ENCODE peak calls at places on chromosomes 1 and 21, in ten cellular contexts. One of them, this sample, is unnamed.

GRCh38 chr1:157147906-157148717 is 9.9 kb upstream of the ETV3 start:
- DNase-seq in mammary epithelial cell: no peak
- DNase-seq in AG10803: peak; percentile 36
- DNase-seq in BJ: no peak
- DNase-seq in AG09309: no peak
- DNase-seq in HL-60: no peak
- DNase-seq in K562: no peak
- DNase-seq in fibroblast of pulmonary artery: peak; percentile 44
- DNase-seq in uterus: no peak
- DNase-seq in neural progenitor cell: no peak
- DNase-seq in this sample: no peak

GRCh38 chr1:51583532-51583931 is 33.4 kb upstream of the OSBPL9 start:
- DNase-seq in HL-60: no peak
- DNase-seq in fibroblast of pulmonary artery: peak; percentile 96
- DNase-seq in uterus: no peak
- DNase-seq in AG10803: peak; percentile 83
- DNase-seq in AG09309: peak; percentile 27
- DNase-seq in neural progenitor cell: no peak
- DNase-seq in BJ: no peak
- DNase-seq in mammary epithelial cell: peak; percentile 96
- DNase-seq in K562: peak; percentile 28
- DNase-seq in this sample: peak; percentile 88

GRCh38 chr21:46012154-46012553 is 30.6 kb downstream of the COL6A1 start:
- DNase-seq in mammary epithelial cell: no peak
- DNase-seq in uterus: no peak
- DNase-seq in K562: no peak
- DNase-seq in BJ: no peak
- DNase-seq in neural progenitor cell: no peak
- DNase-seq in AG10803: peak; percentile 58
- DNase-seq in HL-60: no peak
- DNase-seq in fibroblast of pulmonary artery: no peak
- DNase-seq in AG09309: no peak
- DNase-seq in this sample: no peak

GRCh38 chr1:79478728-79479373 is 472.3 kb upstream of the ADGRL4 start:
- DNase-seq in mammary epithelial cell: no peak
- DNase-seq in K562: no peak
- DNase-seq in uterus: no peak
- DNase-seq in BJ: no peak
- DNase-seq in HL-60: no peak
- DNase-seq in AG09309: no peak
- DNase-seq in AG10803: no peak
- DNase-seq in neural progenitor cell: no peak
- DNase-seq in fibroblast of pulmonary artery: no peak
- DNase-seq in this sample: no peak

GRCh38 chr1:17635276-17635675 is 95.8 kb downstream of the ARHGEF10L start:
- DNase-seq in fibroblast of pulmonary artery: no peak
- DNase-seq in AG10803: no peak
- DNase-seq in BJ: no peak
- DNase-seq in mammary epithelial cell: no peak
- DNase-seq in K562: no peak
- DNase-seq in uterus: no peak
- DNase-seq in neural progenitor cell: no peak
- DNase-seq in HL-60: no peak
- DNase-seq in AG09309: no peak
- DNase-seq in this sample: no peak

GRCh38 chr21:14995695-14996490 is 68.9 kb downstream of the NRIP1 start:
- DNase-seq in neural progenitor cell: no peak
- DNase-seq in BJ: no peak
- DNase-seq in mammary epithelial cell: peak; percentile 13
- DNase-seq in AG10803: peak; percentile 55
- DNase-seq in K562: no peak
- DNase-seq in uterus: no peak
- DNase-seq in HL-60: no peak
- DNase-seq in fibroblast of pulmonary artery: peak; percentile 82
- DNase-seq in AG09309: no peak
- DNase-seq in this sample: peak; percentile 57

GRCh38 chr1:7257225-7257624 is 472.0 kb downstream of the CAMTA1 start:
- DNase-seq in BJ: no peak
- DNase-seq in fibroblast of pulmonary artery: no peak
- DNase-seq in AG09309: no peak
- DNase-seq in neural progenitor cell: peak; percentile 47
- DNase-seq in uterus: no peak
- DNase-seq in AG10803: no peak
- DNase-seq in HL-60: no peak
- DNase-seq in K562: no peak
- DNase-seq in mammary epithelial cell: no peak
- DNase-seq in this sample: no peak

GRCh38 chr1:29380532-29380931 is 144.2 kb downstream of the PTPRU start:
- DNase-seq in K562: no peak
- DNase-seq in AG10803: peak; percentile 4
- DNase-seq in fibroblast of pulmonary artery: peak; percentile 8
- DNase-seq in AG09309: no peak
- DNase-seq in neural progenitor cell: no peak
- DNase-seq in BJ: no peak
- DNase-seq in HL-60: no peak
- DNase-seq in uterus: no peak
- DNase-seq in mammary epithelial cell: peak; percentile 89
- DNase-seq in this sample: peak; percentile 54

GRCh38 chr1:20187103-20187812 is 940 bp upstream of the PLA2G2C start:
- DNase-seq in fibroblast of pulmonary artery: no peak
- DNase-seq in K562: peak; percentile 44
- DNase-seq in BJ: no peak
- DNase-seq in mammary epithelial cell: no peak
- DNase-seq in neural progenitor cell: no peak
- DNase-seq in uterus: peak; percentile 21
- DNase-seq in AG09309: no peak
- DNase-seq in HL-60: peak; percentile 22
- DNase-seq in AG10803: no peak
- DNase-seq in this sample: no peak

GRCh38 chr21:28294046-28294445 is 698.6 kb downstream of the LTN1 start:
- DNase-seq in uterus: no peak
- DNase-seq in K562: no peak
- DNase-seq in AG10803: peak; percentile 58
- DNase-seq in AG09309: peak; percentile 59
- DNase-seq in mammary epithelial cell: peak; percentile 25
- DNase-seq in HL-60: no peak
- DNase-seq in fibroblast of pulmonary artery: peak; percentile 88
- DNase-seq in BJ: peak; percentile 41
- DNase-seq in neural progenitor cell: no peak
- DNase-seq in this sample: peak; percentile 22

GRCh38 chr1:99674115-99674514 is 28.2 kb downstream of the PALMD start:
- DNase-seq in HL-60: no peak
- DNase-seq in uterus: no peak
- DNase-seq in AG09309: no peak
- DNase-seq in K562: no peak
- DNase-seq in AG10803: no peak
- DNase-seq in neural progenitor cell: no peak
- DNase-seq in BJ: no peak
- DNase-seq in fibroblast of pulmonary artery: no peak
- DNase-seq in mammary epithelial cell: no peak
- DNase-seq in this sample: no peak

GRCh38 chr1:27960762-27961645 is 1.2 kb downstream of the XKR8 start:
- DNase-seq in AG10803: no peak
- DNase-seq in HL-60: no peak
- DNase-seq in K562: no peak
- DNase-seq in AG09309: no peak
- DNase-seq in mammary epithelial cell: peak; percentile 10
- DNase-seq in BJ: no peak
- DNase-seq in neural progenitor cell: peak; percentile 18
- DNase-seq in fibroblast of pulmonary artery: no peak
- DNase-seq in uterus: no peak
- DNase-seq in this sample: no peak

GRCh38 chr1:240998024-240998423 is 359.0 kb downstream of the RGS7 start:
- DNase-seq in AG09309: peak; percentile 16
- DNase-seq in HL-60: no peak
- DNase-seq in fibroblast of pulmonary artery: no peak
- DNase-seq in mammary epithelial cell: no peak
- DNase-seq in AG10803: peak; percentile 23
- DNase-seq in uterus: no peak
- DNase-seq in neural progenitor cell: no peak
- DNase-seq in BJ: peak; percentile 25
- DNase-seq in K562: no peak
- DNase-seq in this sample: peak; percentile 38

GRCh38 chr1:153360592-153360991 is 2.9 kb downstream of the S100A9 start:
- DNase-seq in HL-60: no peak
- DNase-seq in uterus: no peak
- DNase-seq in K562: no peak
- DNase-seq in AG10803: no peak
- DNase-seq in BJ: no peak
- DNase-seq in fibroblast of pulmonary artery: no peak
- DNase-seq in mammary epithelial cell: no peak
- DNase-seq in neural progenitor cell: no peak
- DNase-seq in AG09309: no peak
- DNase-seq in this sample: no peak

GRCh38 chr1:153358691-153358975 is 979 bp downstream of the S100A9 start:
- DNase-seq in fibroblast of pulmonary artery: no peak
- DNase-seq in HL-60: no peak
- DNase-seq in neural progenitor cell: no peak
- DNase-seq in AG09309: no peak
- DNase-seq in mammary epithelial cell: no peak
- DNase-seq in BJ: no peak
- DNase-seq in K562: no peak
- DNase-seq in AG10803: no peak
- DNase-seq in uterus: no peak
- DNase-seq in this sample: no peak

GRCh38 chr1:153360190-153360589 is 2.5 kb downstream of the S100A9 start:
- DNase-seq in BJ: no peak
- DNase-seq in AG09309: no peak
- DNase-seq in neural progenitor cell: no peak
- DNase-seq in HL-60: no peak
- DNase-seq in K562: no peak
- DNase-seq in fibroblast of pulmonary artery: no peak
- DNase-seq in mammary epithelial cell: no peak
- DNase-seq in AG10803: no peak
- DNase-seq in uterus: no peak
- DNase-seq in this sample: no peak

GRCh38 chr1:153357853-153358690 is at the start of gene S100A9:
- DNase-seq in mammary epithelial cell: no peak
- DNase-seq in AG09309: no peak
- DNase-seq in K562: no peak
- DNase-seq in uterus: no peak
- DNase-seq in BJ: no peak
- DNase-seq in fibroblast of pulmonary artery: no peak
- DNase-seq in AG10803: no peak
- DNase-seq in HL-60: peak; percentile 59
- DNase-seq in neural progenitor cell: no peak
- DNase-seq in this sample: no peak

GRCh38 chr1:153359241-153359640 is 1.6 kb downstream of the S100A9 start:
- DNase-seq in K562: no peak
- DNase-seq in neural progenitor cell: no peak
- DNase-seq in uterus: no peak
- DNase-seq in mammary epithelial cell: no peak
- DNase-seq in AG09309: no peak
- DNase-seq in BJ: no peak
- DNase-seq in fibroblast of pulmonary artery: no peak
- DNase-seq in AG10803: no peak
- DNase-seq in HL-60: no peak
- DNase-seq in this sample: no peak
- TF ChIP-seq CTCF in K562: no peak
- TF ChIP-seq CTCF in neural progenitor cell: no peak
- TF ChIP-seq CTCF in uterus: no peak
- TF ChIP-seq CTCF in mammary epithelial cell: no peak
- TF ChIP-seq CTCF in AG09309: no peak
- TF ChIP-seq CTCF in BJ: no peak
- TF ChIP-seq CTCF in fibroblast of pulmonary artery: no peak
- TF ChIP-seq CTCF in AG10803: no peak
- TF ChIP-seq CTCF in HL-60: no peak
- TF ChIP-seq CTCF in this sample: no peak

DNA sequence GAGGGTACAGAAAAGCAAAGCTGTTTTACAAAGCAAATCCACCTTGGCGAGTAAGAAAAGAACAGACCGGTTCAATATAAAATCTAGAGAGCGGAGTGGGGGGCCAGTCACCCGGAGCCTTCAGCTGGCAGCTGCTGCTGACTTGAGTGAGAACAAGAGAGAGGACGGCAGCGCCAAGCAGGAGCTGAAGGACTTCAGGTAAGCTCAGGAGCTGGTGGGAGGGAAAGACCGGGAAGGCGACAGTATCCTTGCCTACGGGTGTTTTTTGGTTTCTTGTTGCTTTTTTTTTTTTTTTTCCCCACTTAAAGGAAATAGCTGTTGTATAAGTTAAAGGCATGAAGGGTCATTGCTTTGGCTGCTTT is 82.6 kb downstream of the PRDM2 start:
- DNase-seq in HL-60: no peak
- DNase-seq in K562: no peak
- DNase-seq in fibroblast of pulmonary artery: no peak
- DNase-seq in neural progenitor cell: no peak
- DNase-seq in uterus: no peak
- DNase-seq in BJ: no peak
- DNase-seq in mammary epithelial cell: no peak
- DNase-seq in AG10803: no peak
- DNase-seq in AG09309: no peak
- DNase-seq in this sample: no peak
- H3K4me3 ChIP-seq in HL-60: no peak overlapping the region
- H3K4me3 ChIP-seq in K562: no peak overlapping the region
- H3K4me3 ChIP-seq in fibroblast of pulmonary artery: peak overlapping the region; percentile 1
- H3K4me3 ChIP-seq in neural progenitor cell: no peak overlapping the region
- H3K4me3 ChIP-seq in uterus: no peak overlapping the region
- H3K4me3 ChIP-seq in BJ: peak overlapping the region; percentile 10
- H3K4me3 ChIP-seq in mammary epithelial cell: no peak overlapping the region
- H3K4me3 ChIP-seq in AG10803: peak overlapping the region; percentile 53
- H3K4me3 ChIP-seq in AG09309: no peak overlapping the region
- H3K4me3 ChIP-seq in this sample: no peak overlapping the region

DNA sequence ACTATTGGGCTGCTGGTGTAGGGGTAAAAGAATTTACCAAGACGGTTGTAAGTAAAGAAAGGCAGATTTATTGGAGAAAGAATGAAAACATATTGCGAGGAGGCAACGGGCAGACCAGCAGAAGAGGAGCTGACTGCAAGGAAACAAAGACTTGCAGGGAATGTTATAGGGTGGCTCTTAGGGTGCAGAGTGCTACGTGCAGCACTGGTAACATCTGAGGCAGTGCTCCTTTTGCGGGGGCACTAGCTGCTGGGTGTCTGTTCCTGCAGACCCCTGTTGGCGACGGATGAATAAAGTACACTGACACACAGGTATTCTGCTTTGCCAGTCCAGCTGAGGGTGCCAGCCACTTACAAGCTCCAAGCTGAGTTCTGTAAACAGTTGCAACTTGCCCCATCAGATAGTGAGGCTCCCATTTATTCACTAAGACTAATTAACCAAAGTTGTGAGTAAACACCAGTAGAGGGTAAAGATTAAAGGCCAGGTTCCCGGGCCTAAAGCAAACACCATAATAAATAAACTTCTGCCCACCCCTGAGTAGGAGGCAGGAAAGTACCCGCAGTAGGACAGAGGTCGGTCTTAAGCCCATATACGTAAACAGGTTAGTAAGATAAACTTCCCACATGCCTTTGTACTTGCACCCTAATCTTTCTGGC is 140.2 kb upstream of the KCNK1 start:
- DNase-seq in neural progenitor cell: no peak
- DNase-seq in BJ: no peak
- DNase-seq in AG09309: no peak
- DNase-seq in fibroblast of pulmonary artery: no peak
- DNase-seq in K562: no peak
- DNase-seq in uterus: no peak
- DNase-seq in mammary epithelial cell: no peak
- DNase-seq in HL-60: no peak
- DNase-seq in AG10803: no peak
- DNase-seq in this sample: no peak
- TF ChIP-seq CTCF in neural progenitor cell: no peak
- TF ChIP-seq CTCF in BJ: no peak
- TF ChIP-seq CTCF in AG09309: no peak
- TF ChIP-seq CTCF in fibroblast of pulmonary artery: no peak
- TF ChIP-seq CTCF in K562: no peak
- TF ChIP-seq CTCF in uterus: no peak
- TF ChIP-seq CTCF in mammary epithelial cell: no peak
- TF ChIP-seq CTCF in HL-60: no peak
- TF ChIP-seq CTCF in AG10803: no peak
- TF ChIP-seq CTCF in this sample: no peak

GRCh38 chr1:112701227-112702066 is 5.5 kb downstream of the RHOC start:
- DNase-seq in fibroblast of pulmonary artery: no peak
- DNase-seq in K562: no peak
- DNase-seq in BJ: no peak
- DNase-seq in mammary epithelial cell: no peak
- DNase-seq in uterus: peak; percentile 47
- DNase-seq in AG10803: no peak
- DNase-seq in HL-60: no peak
- DNase-seq in neural progenitor cell: no peak
- DNase-seq in AG09309: no peak
- DNase-seq in this sample: no peak
- H3K4me3 ChIP-seq in fibroblast of pulmonary artery: no peak overlapping the region
- H3K4me3 ChIP-seq in K562: no peak overlapping the region
- H3K4me3 ChIP-seq in BJ: no peak overlapping the region
- H3K4me3 ChIP-seq in mammary epithelial cell: no peak overlapping the region
- H3K4me3 ChIP-seq in uterus: no peak overlapping the region
- H3K4me3 ChIP-seq in AG10803: no peak overlapping the region
- H3K4me3 ChIP-seq in HL-60: no peak overlapping the region
- H3K4me3 ChIP-seq in neural progenitor cell: no peak overlapping the region
- H3K4me3 ChIP-seq in AG09309: no peak overlapping the region
- H3K4me3 ChIP-seq in this sample: no peak overlapping the region